ENCODE peak calls at places on chromosomes 2 and 18, in seven cellular contexts. K is left colon; H is GM10248; W is stimulated activated CD4-positive, alpha-beta T cell treated with anti-CD3 and anti-CD28 coated beads, Interleukin-4, amount 100 ng/mL, for 24 hours; Y is HEK293T; P is heart left ventricle; L is kidney glomerular epithelial cell. V is an unnamed sample.

GRCh38 chr2:45014016-45014702 is 4.9 kb upstream of the SIX2 start:
- DNase-seq in L (peak), P (peak), Y (peak), H (peak), W (no peak), K (peak), V (peak)

GRCh38 chr18:46318356-46318755 is 214.2 kb downstream of the HAUS1 start:
- DNase-seq in W (no peak), K (no peak), Y (no peak), L (no peak), H (no peak), P (no peak), V (no peak)

GRCh38 chr2:35503311-35503710 is 852.3 kb upstream of the CRIM1 start:
- DNase-seq in Y (no peak), L (no peak), H (no peak), K (no peak), P (no peak), W (no peak), V (no peak)

GRCh38 chr2:233270951-233271350 is 19.5 kb downstream of the ATG16L1 start:
- DNase-seq in H (no peak), L (no peak), K (no peak), W (no peak), P (no peak), Y (no peak), V (no peak)

GRCh38 chr2:67572721-67573485 is 175.8 kb downstream of the ETAA1 start:
- DNase-seq in L (no peak), P (no peak), K (peak), H (no peak), Y (no peak), W (no peak), V (peak)

GRCh38 chr2:20627712-20628380 is 23.1 kb downstream of the HS1BP3 start:
- DNase-seq in Y (no peak), H (no peak), W (no peak), K (no peak), P (peak), L (no peak), V (no peak)

GRCh38 chr2:213419980-213420379 is 135.7 kb downstream of the SPAG16 start:
- DNase-seq in W (no peak), L (no peak), Y (no peak), K (no peak), P (no peak), H (no peak), V (no peak)

GRCh38 chr2:96138146-96139145 is at the start of gene ASTL:
- DNase-seq in L (no peak), Y (peak), P (peak), H (peak), W (peak), K (peak), V (peak)

GRCh38 chr2:228352048-228352447 is 170.6 kb upstream of the SPHKAP start:
- DNase-seq in W (no peak), L (no peak), Y (no peak), P (no peak), H (no peak), K (no peak), V (no peak)

GRCh38 chr2:191637182-191638078 is 40.5 kb upstream of the NABP1 start:
- DNase-seq in L (no peak), H (peak), P (no peak), K (no peak), Y (no peak), W (peak), V (no peak)

GRCh38 chr2:127864877-127865276 is 6.9 kb upstream of the POLR2D start:
- DNase-seq in W (no peak), P (no peak), Y (peak), L (no peak), K (peak), H (no peak), V (no peak)

GRCh38 chr18:55384551-55385275 is 203.3 kb downstream of the TCF4 start:
- DNase-seq in P (no peak), H (peak), L (peak), Y (peak), W (peak), K (no peak), V (no peak)

GRCh38 chr2:20916604-20917286 is 93.8 kb upstream of the LDAH start:
- DNase-seq in H (no peak), W (no peak), Y (no peak), K (no peak), P (no peak), L (peak), V (no peak)

GRCh38 chr2:37934591-37935513 is 9.8 kb downstream of the RMDN2 start:
- DNase-seq in L (no peak), P (no peak), H (peak), K (no peak), W (no peak), Y (no peak), V (no peak)

GRCh38 chr2:160279813-160280465 is 79.9 kb upstream of the ITGB6 start:
- DNase-seq in L (no peak), K (no peak), W (no peak), Y (no peak), H (no peak), P (no peak), V (no peak)

GRCh38 chr2:10042301-10043161 is 819 bp upstream of the KLF11 start:
- DNase-seq in Y (peak), L (peak), K (peak), H (no peak), W (peak), P (peak), V (peak)

GRCh38 chr2:86417961-86418360 is 23.2 kb upstream of the KDM3A start:
- DNase-seq in W (no peak), P (no peak), K (no peak), L (peak), Y (no peak), H (no peak), V (no peak)

GRCh38 chr2:128420776-128421175 is 102.1 kb upstream of the HS6ST1 start:
- DNase-seq in L (no peak), H (no peak), W (no peak), P (no peak), Y (no peak), K (no peak), V (peak)

GRCh38 chr2:81714817-81715216 is 1410.3 kb upstream of the LRRTM1 start:
- DNase-seq in P (no peak), K (no peak), Y (no peak), H (no peak), L (no peak), W (no peak), V (no peak)

GRCh38 chr2:190404487-190404886 is 3.7 kb upstream of the MFSD6 start:
- DNase-seq in L (peak), P (no peak), W (peak), K (no peak), H (no peak), Y (no peak), V (no peak)

GRCh38 chr2:7193457-7193856 is 276.2 kb downstream of the RNF144A start:
- DNase-seq in P (no peak), Y (no peak), K (no peak), W (no peak), L (no peak), H (no peak), V (no peak)

GRCh38 chr2:66698879-66699278 is 264.0 kb downstream of the MEIS1 start:
- DNase-seq in P (no peak), W (no peak), H (no peak), Y (no peak), K (no peak), L (no peak), V (no peak)

GRCh38 chr18:74654637-74655036 is 57.0 kb downstream of the ZNF407 start:
- DNase-seq in W (no peak), Y (no peak), L (peak), H (no peak), P (no peak), K (no peak), V (no peak)

GRCh38 chr18:44731866-44732555 is 51.3 kb downstream of the SETBP1 start:
- DNase-seq in Y (no peak), W (no peak), L (no peak), H (peak), K (no peak), P (no peak), V (no peak)

GRCh38 chr2:238162171-238162515 is 3.4 kb downstream of the ERFE start:
- DNase-seq in W (no peak), K (no peak), H (no peak), Y (no peak), P (no peak), L (no peak), V (no peak)

GRCh38 chr2:47190188-47190818 is 35.2 kb upstream of the STPG4 start:
- DNase-seq in L (peak), Y (no peak), P (no peak), W (no peak), H (no peak), K (no peak), V (no peak)

GRCh38 chr2:145939949-145940348 is 1420.0 kb upstream of the ZEB2 start:
- DNase-seq in L (no peak), Y (no peak), W (no peak), H (no peak), P (no peak), K (no peak), V (no peak)

GRCh38 chr2:139055165-139055564 is 275.0 kb upstream of the NXPH2 start:
- DNase-seq in W (no peak), P (no peak), Y (no peak), L (no peak), H (no peak), K (no peak), V (no peak)

GRCh38 chr18:63339920-63340484 is 20.4 kb upstream of the BCL2 start:
- DNase-seq in K (peak), P (no peak), Y (no peak), H (no peak), W (peak), L (peak), V (no peak)

GRCh38 chr18:3972291-3972985 is 482.7 kb downstream of the DLGAP1 start:
- DNase-seq in W (no peak), Y (no peak), P (no peak), H (no peak), K (no peak), L (no peak), V (no peak)

GRCh38 chr2:41068740-41069139 is 616.9 kb upstream of the SLC8A1 start:
- DNase-seq in W (no peak), L (no peak), Y (no peak), H (no peak), K (no peak), P (no peak), V (no peak)

GRCh38 chr2:34423301-34423700 is 824.2 kb upstream of the FAM98A start:
- DNase-seq in P (no peak), K (no peak), L (no peak), Y (no peak), H (no peak), W (no peak), V (no peak)

GRCh38 chr18:58297198-58297597 is 253.2 kb downstream of the NEDD4L start:
- DNase-seq in K (no peak), W (no peak), Y (no peak), L (no peak), H (no peak), P (no peak), V (no peak)

GRCh38 chr2:216632321-216632951 is 784 bp upstream of the IGFBP2 start:
- DNase-seq in H (no peak), Y (no peak), K (no peak), W (no peak), L (peak), P (no peak), V (no peak)

GRCh38 chr2:12262681-12263436 is 453.9 kb upstream of the TRIB2 start:
- DNase-seq in P (peak), K (no peak), Y (no peak), W (no peak), H (no peak), L (no peak), V (no peak)

GRCh38 chr18:6039055-6039454 is 143.7 kb upstream of the TMEM200C start:
- DNase-seq in Y (no peak), P (no peak), H (no peak), W (no peak), K (no peak), L (no peak), V (no peak)

GRCh38 chr2:159030674-159031380 is 62.4 kb downstream of the TANC1 start:
- DNase-seq in K (no peak), P (peak), Y (peak), W (no peak), L (peak), H (no peak), V (peak)

V was measured in stomach.